ENCODE peak calls at places on chromosomes 7 and 10, in five cellular contexts. I is MV-4-11, W is neuronal stem cell, V is HS-5, G is NCI-H345. S is an unnamed sample.

GRCh38 chr7:42449431-42449830 is 212.4 kb upstream of the GLI3 start:
- DNase-seq in I (no peak), W (no peak), V (no peak), G (no peak), S (no peak)

GRCh38 chr10:47409171-47409865 is 25.2 kb upstream of the ZNF488 start:
- DNase-seq in I (no peak), W (no peak), V (no peak), G (no peak), S (no peak)

GRCh38 chr7:13197501-13197900 is 510.1 kb downstream of the ARL4A start:
- DNase-seq in I (no peak), W (no peak), V (peak; percentile 37), G (no peak), S (no peak)

GRCh38 chr7:100632951-100633717 is 8.2 kb downstream of the TFR2 start:
- DNase-seq in I (peak; percentile 60), W (no peak), V (no peak), G (peak; percentile 59), S (peak; percentile 59)

GRCh38 chr10:79391231-79392019 is 44.2 kb downstream of the PPIF start:
- DNase-seq in I (no peak), W (no peak), V (no peak), G (no peak), S (no peak)

GRCh38 chr7:131578602-131579001 is 22.2 kb upstream of the PODXL start:
- DNase-seq in I (no peak), W (no peak), V (no peak), G (no peak), S (no peak)

GRCh38 chr10:43202657-43203490 is 64.0 kb downstream of the RASGEF1A start:
- DNase-seq in I (no peak), W (no peak), V (no peak), G (peak; percentile 41), S (no peak)

GRCh38 chr7:47329320-47329926 is 252.5 kb downstream of the TNS3 start:
- DNase-seq in I (no peak), W (no peak), V (no peak), G (no peak), S (no peak)

GRCh38 chr7:50492770-50493519 is 42.8 kb upstream of the FIGNL1 start:
- DNase-seq in I (no peak), W (no peak), V (no peak), G (no peak), S (no peak)

GRCh38 chr7:150343225-150343624 is 1.8 kb upstream of the RARRES2 start:
- DNase-seq in I (no peak), W (no peak), V (no peak), G (no peak), S (no peak)

GRCh38 chr10:130399425-130399950 is 263.3 kb downstream of the GLRX3 start:
- DNase-seq in I (no peak), W (no peak), V (no peak), G (no peak), S (no peak)

GRCh38 chr7:100484636-100485114 is 948 bp downstream of the NYAP1 start:
- DNase-seq in I (no peak), W (no peak), V (no peak), G (no peak), S (no peak)

GRCh38 chr10:3048114-3049019 is 19.0 kb upstream of the PFKP start:
- DNase-seq in I (no peak), W (no peak), V (no peak), G (no peak), S (no peak)

GRCh38 chr10:96417432-96417831 is 58.6 kb upstream of the OPALIN start:
- DNase-seq in I (peak; percentile 72), W (no peak), V (no peak), G (no peak), S (no peak)

GRCh38 chr7:29989257-29989995 is at the start of gene SCRN1:
- DNase-seq in I (no peak), W (peak; percentile 42), V (peak; percentile 13), G (peak; percentile 67), S (no peak)

GRCh38 chr10:49360271-49361177 is 35.4 kb downstream of the DRGX start:
- DNase-seq in I (peak; percentile 31), W (no peak), V (no peak), G (peak; percentile 54), S (peak; percentile 30)

GRCh38 chr7:26200113-26200443 is 468 bp downstream of the HNRNPA2B1 start:
- DNase-seq in I (peak; percentile 54), W (peak; percentile 61), V (no peak), G (peak; percentile 64), S (peak; percentile 80)

GRCh38 chr7:121084748-121085336 is 96.3 kb downstream of the CPED1 start:
- DNase-seq in I (no peak), W (no peak), V (peak; percentile 93), G (no peak), S (no peak)

GRCh38 chr7:84821671-84822534 is 365.0 kb downstream of the SEMA3D start:
- DNase-seq in I (no peak), W (no peak), V (no peak), G (no peak), S (no peak)

GRCh38 chr7:75536491-75536890 is 44.4 kb downstream of the SPDYE5 start:
- DNase-seq in I (no peak), W (no peak), V (no peak), G (no peak), S (no peak)

GRCh38 chr7:32462966-32463365 is 27.2 kb downstream of the LSM5 start:
- DNase-seq in I (no peak), W (no peak), V (no peak), G (no peak), S (no peak)

GRCh38 chr7:66504131-66504530 is 124.5 kb upstream of the KCTD7 start:
- DNase-seq in I (no peak), W (no peak), V (no peak), G (no peak), S (no peak)

GRCh38 chr7:130084037-130084875 is 13.9 kb downstream of the KLHDC10 start:
- DNase-seq in I (peak; percentile 66), W (no peak), V (no peak), G (no peak), S (peak; percentile 27)

GRCh38 chr7:84187813-84188212 is 6.8 kb downstream of the SEMA3A start:
- DNase-seq in I (no peak), W (no peak), V (no peak), G (no peak), S (no peak)

GRCh38 chr10:3186365-3186764 is 13.8 kb upstream of the PITRM1 start:
- DNase-seq in I (no peak), W (no peak), V (no peak), G (no peak), S (no peak)

GRCh38 chr7:101924171-101924570 is 106.7 kb downstream of the CUX1 start:
- DNase-seq in I (peak; percentile 72), W (no peak), V (peak; percentile 40), G (no peak), S (peak; percentile 10)

GRCh38 chr7:22909958-22910357 is 87.3 kb upstream of the TOMM7 start:
- DNase-seq in I (no peak), W (no peak), V (no peak), G (no peak), S (no peak)

GRCh38 chr7:157516911-157517781 is 180.3 kb downstream of the DNAJB6 start:
- DNase-seq in I (no peak), W (no peak), V (no peak), G (no peak), S (no peak)

S was measured in Kasumi-1.